ENCODE peak calls at places on chromosomes 12 and 14, in seven cellular contexts. A is HepG2, K is SK-N-SH, D is GM12878, B is HCT116, E is K562, F is H1. I is an unnamed sample.

GRCh38 chr14:39212034-39212433 is 21.7 kb upstream of the MIA2 start:
- DNase-seq in A (no peak), K (no peak), D (no peak), B (no peak), E (no peak), F (no peak), I (no peak)

GRCh38 chr14:31942216-31942841 is 134.8 kb upstream of the ARHGAP5 start:
- DNase-seq in A (no peak), K (no peak), D (no peak), B (no peak), E (no peak), F (no peak), I (no peak)

GRCh38 chr14:25121342-25122129 is 71.6 kb upstream of the STXBP6 start:
- DNase-seq in A (peak; percentile 34), K (no peak), D (no peak), B (no peak), E (no peak), F (no peak), I (no peak)

GRCh38 chr12:77387214-77387613 is 321.8 kb upstream of the E2F7 start:
- DNase-seq in A (no peak), K (no peak), D (no peak), B (no peak), E (no peak), F (no peak), I (no peak)

GRCh38 chr14:77265561-77266335 is 5.3 kb downstream of the NGB start:
- DNase-seq in A (no peak), K (no peak), D (no peak), B (no peak), E (no peak), F (no peak), I (no peak)

GRCh38 chr12:27332407-27333310 is at the start of gene BMAL2:
- DNase-seq in A (peak; percentile 20), K (peak; percentile 87), D (no peak), B (no peak), E (peak; percentile 44), F (no peak), I (no peak)

GRCh38 chr12:102690267-102690666 is 209.9 kb upstream of the IGF1 start:
- DNase-seq in A (no peak), K (no peak), D (no peak), B (no peak), E (no peak), F (no peak), I (no peak)

GRCh38 chr12:117472983-117473382 is 111.6 kb upstream of the NOS1 start:
- DNase-seq in A (peak; percentile 9), K (peak; percentile 67), D (no peak), B (peak; percentile 10), E (peak; percentile 26), F (peak; percentile 36), I (no peak)

GRCh38 chr12:127832172-127832571 is 434.8 kb upstream of the TMEM132C start:
- DNase-seq in A (no peak), K (no peak), D (no peak), B (no peak), E (no peak), F (no peak), I (no peak)

GRCh38 chr12:95601626-95602025 is 50.4 kb upstream of the USP44 start:
- DNase-seq in A (no peak), K (no peak), D (no peak), B (no peak), E (no peak), F (no peak), I (no peak)

GRCh38 chr14:105495990-105496830 is 5.2 kb downstream of the TEDC1 start:
- DNase-seq in A (peak; percentile 85), K (no peak), D (no peak), B (no peak), E (no peak), F (no peak), I (no peak)

GRCh38 chr14:50846171-50846880 is 15.4 kb upstream of the NIN start:
- DNase-seq in A (no peak), K (no peak), D (no peak), B (no peak), E (no peak), F (no peak), I (no peak)

GRCh38 chr12:47268501-47269459 is 189.0 kb upstream of the AMIGO2 start:
- DNase-seq in A (no peak), K (no peak), D (peak; percentile 32), B (no peak), E (no peak), F (no peak), I (no peak)

GRCh38 chr14:90093942-90094595 is 32.3 kb downstream of the KCNK13 start:
- DNase-seq in A (no peak), K (no peak), D (no peak), B (no peak), E (no peak), F (no peak), I (no peak)

GRCh38 chr12:25713264-25713663 is 160.2 kb upstream of the LMNTD1 start:
- DNase-seq in A (no peak), K (no peak), D (peak; percentile 71), B (no peak), E (no peak), F (no peak), I (no peak)

GRCh38 chr14:61177279-61178225 is 103.6 kb downstream of the TMEM30B start:
- DNase-seq in A (no peak), K (no peak), D (no peak), B (peak; percentile 56), E (no peak), F (no peak), I (no peak)

GRCh38 chr14:73025544-73025943 is 1.4 kb downstream of the ZFYVE1 start:
- DNase-seq in A (no peak), K (no peak), D (no peak), B (no peak), E (no peak), F (no peak), I (no peak)

GRCh38 chr14:104114421-104115130 is 23.8 kb upstream of the KIF26A start:
- DNase-seq in A (no peak), K (peak; percentile 36), D (no peak), B (no peak), E (no peak), F (no peak), I (no peak)

GRCh38 chr12:21828779-21829178 is 54.3 kb upstream of the KCNJ8 start:
- DNase-seq in A (no peak), K (no peak), D (no peak), B (no peak), E (no peak), F (no peak), I (no peak)

GRCh38 chr14:67940894-67941455 is 121.4 kb downstream of the RAD51B start:
- DNase-seq in A (no peak), K (no peak), D (no peak), B (no peak), E (no peak), F (no peak), I (no peak)

GRCh38 chr12:101018540-101018939 is 191.5 kb downstream of the SLC5A8 start:
- DNase-seq in A (peak; percentile 44), K (no peak), D (no peak), B (peak; percentile 59), E (no peak), F (peak; percentile 36), I (no peak)

GRCh38 chr14:58549358-58549757 is 88.4 kb upstream of the DACT1 start:
- DNase-seq in A (no peak), K (no peak), D (no peak), B (no peak), E (no peak), F (no peak), I (no peak)

GRCh38 chr12:86526060-86526595 is 269.9 kb upstream of the MGAT4C start:
- DNase-seq in A (no peak), K (no peak), D (no peak), B (no peak), E (no peak), F (no peak), I (no peak)

GRCh38 chr14:21723431-21724045 is 49.9 kb upstream of the OR4E1 start:
- DNase-seq in A (peak; percentile 60), K (peak; percentile 22), D (no peak), B (peak; percentile 32), E (peak; percentile 32), F (peak; percentile 47), I (no peak)

GRCh38 chr14:22552827-22553076 is 36.3 kb downstream of the DAD1 start:
- DNase-seq in A (no peak), K (no peak), D (no peak), B (no peak), E (no peak), F (no peak), I (no peak)

GRCh38 chr12:120252071-120252906 is 13.2 kb downstream of the PXN start:
- DNase-seq in A (no peak), K (no peak), D (no peak), B (no peak), E (no peak), F (no peak), I (no peak)
- H3K4me1 ChIP-seq in A (peaks cover 31% of the 10 kb centered on the region), K (peaks cover 16% of the 10 kb centered on the region), D (peaks cover 35% of the 10 kb centered on the region), B (peaks cover 73% of the 10 kb centered on the region), E (peaks cover 28% of the 10 kb centered on the region), F (no peaks in the 10 kb centered on the region), I (peaks cover 96% of the 10 kb centered on the region)

GRCh38 chr14:34348592-34348991 is 113.4 kb downstream of the SPTSSA start:
- DNase-seq in A (no peak), K (no peak), D (no peak), B (no peak), E (no peak), F (no peak), I (no peak)
- TF ChIP-seq SIN3A in A (no peak), K (no peak), D (no peak), B (no peak), E (no peak), F (no peak), I (no peak)

DNA sequence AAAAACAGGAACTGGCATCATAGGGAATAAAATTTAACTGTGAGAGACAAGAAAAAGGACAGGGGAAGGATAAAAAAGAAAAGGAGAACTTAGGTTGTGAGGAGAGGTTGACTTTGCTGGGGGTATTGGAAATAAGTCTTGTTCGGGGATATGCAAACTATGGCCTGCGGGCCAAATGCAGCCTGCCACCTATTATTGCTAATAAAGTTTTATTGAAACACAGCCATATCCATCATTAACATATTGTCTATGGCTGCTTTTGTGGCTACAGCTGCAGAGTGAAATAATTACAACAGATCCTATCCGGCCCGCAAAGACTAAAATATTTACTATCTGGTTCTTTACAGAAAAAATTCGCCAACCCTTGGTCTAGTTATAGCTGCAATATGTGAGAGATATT is 18.6 kb downstream of the BBS10 start:
- DNase-seq in A (no peak), K (no peak), D (no peak), B (no peak), E (no peak), F (no peak), I (no peak)
- H3K4me1 ChIP-seq in A (no peaks in the 10 kb centered on the region), K (no peaks in the 10 kb centered on the region), D (no peaks in the 10 kb centered on the region), B (peaks cover 48% of the 10 kb centered on the region), E (no peaks in the 10 kb centered on the region), F (no peaks in the 10 kb centered on the region), I (no peaks in the 10 kb centered on the region)

DNA sequence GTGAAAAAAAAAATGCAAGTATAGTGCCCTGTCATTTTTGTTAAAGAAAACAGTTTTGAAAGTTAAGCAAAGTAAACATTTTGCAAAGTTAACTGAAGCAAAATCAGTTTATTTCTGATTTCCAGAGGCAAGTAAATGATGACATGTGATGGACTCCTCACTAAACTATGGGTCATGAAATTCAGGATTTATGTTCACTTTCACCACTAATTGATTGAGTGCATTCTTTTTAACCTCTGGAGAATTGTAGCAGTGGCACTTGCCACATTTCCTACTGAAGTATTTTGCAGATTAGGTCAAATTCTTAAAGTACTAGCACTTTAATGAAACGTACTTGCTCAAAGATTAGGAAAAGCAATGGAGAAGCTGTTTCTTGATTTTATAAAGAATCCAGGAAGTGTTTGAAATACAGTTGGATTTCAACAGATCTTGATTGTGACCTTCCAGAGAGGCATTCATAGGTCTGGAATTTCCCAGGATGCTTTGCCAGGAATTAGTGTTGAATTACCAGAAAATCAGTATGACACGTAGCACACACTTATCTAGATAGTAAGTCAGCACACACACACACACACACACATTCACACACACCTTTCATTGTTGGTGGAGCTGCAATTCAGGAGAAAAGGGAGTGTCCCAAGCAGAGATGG is 162.6 kb downstream of the MYRFL start:
- DNase-seq in A (peak; percentile 24), K (no peak), D (no peak), B (peak; percentile 75), E (no peak), F (no peak), I (no peak)
- TF ChIP-seq SIN3A in A (no peak), K (no peak), D (no peak), B (peak; percentile 70), E (no peak), F (no peak), I (no peak)